ENCODE peak calls at places on chromosomes 5 and 9, in ten cellular contexts. X is endothelial cell of umbilical vein; J is omental fat pad; Q is CD4-positive, alpha-beta T cell; Z is GM12865; A is progenitor cell of endocrine pancreas; D is Calu3; C is astrocyte of the spinal cord; E is colonic mucosa; N is adrenal gland. I is an unnamed sample.

GRCh38 chr9:9469271-9469670 is 1143.5 kb downstream of the PTPRD start:
- DNase-seq in Q (no peak), Z (no peak), J (no peak), E (no peak), C (no peak), X (no peak), A (no peak), N (no peak), D (no peak), I (no peak)

GRCh38 chr5:143008809-143009521 is 238.8 kb downstream of the ARHGAP26 start:
- DNase-seq in Z (peak), E (no peak), C (peak), Q (peak), J (no peak), N (no peak), X (peak), D (peak), A (no peak), I (peak)

GRCh38 chr9:37740128-37740527 is 13.5 kb upstream of the TRMT10B start:
- DNase-seq in Z (no peak), E (no peak), Q (no peak), C (no peak), D (no peak), X (no peak), J (no peak), N (no peak), A (no peak), I (no peak)

GRCh38 chr9:27800159-27800558 is 226.9 kb upstream of the C9orf72 start:
- DNase-seq in A (no peak), Z (no peak), C (no peak), X (no peak), J (no peak), D (no peak), N (no peak), E (no peak), Q (no peak), I (no peak)

GRCh38 chr9:112507281-112507680 is 20.7 kb downstream of the KIAA1958 start:
- DNase-seq in Z (no peak), J (no peak), D (no peak), A (no peak), Q (no peak), C (no peak), E (no peak), N (no peak), X (no peak), I (no peak)

GRCh38 chr5:115349001-115349817 is 52.8 kb upstream of the CCDC112 start:
- DNase-seq in C (peak), J (no peak), E (peak), Z (peak), Q (no peak), D (peak), X (peak), N (peak), A (no peak), I (no peak)

GRCh38 chr9:84296146-84296843 is 44.3 kb downstream of the SLC28A3 start:
- DNase-seq in J (no peak), Q (no peak), D (no peak), Z (peak), N (no peak), X (no peak), A (no peak), C (peak), E (no peak), I (peak)

GRCh38 chr9:104743377-104743985 is 4.0 kb upstream of the NIPSNAP3A start:
- DNase-seq in Z (peak), D (peak), J (no peak), C (peak), A (no peak), Q (no peak), N (no peak), E (no peak), X (peak), I (no peak)

GRCh38 chr5:75848077-75848476 is 130.8 kb upstream of the POC5 start:
- DNase-seq in C (no peak), D (no peak), Z (peak), N (no peak), Q (no peak), A (no peak), E (no peak), J (no peak), X (no peak), I (no peak)

GRCh38 chr5:112528928-112529327 is 109.9 kb upstream of the EPB41L4A start:
- DNase-seq in A (no peak), X (no peak), N (no peak), Q (no peak), Z (no peak), J (no peak), D (no peak), E (no peak), C (no peak), I (no peak)

GRCh38 chr5:54725391-54726280 is 208.1 kb downstream of the SNX18 start:
- DNase-seq in Z (no peak), D (no peak), C (peak), X (no peak), N (no peak), Q (no peak), A (no peak), J (no peak), E (no peak), I (no peak)

GRCh38 chr9:121672213-121672612 is 20.8 kb downstream of the DAB2IP start:
- DNase-seq in N (no peak), J (no peak), D (no peak), A (no peak), Z (no peak), Q (no peak), X (no peak), C (no peak), E (no peak), I (no peak)

GRCh38 chr5:52693279-52693678 is 94.4 kb upstream of the ITGA1 start:
- DNase-seq in E (peak), X (peak), J (no peak), N (peak), Z (peak), D (peak), Q (peak), A (no peak), C (peak), I (no peak)

GRCh38 chr9:137298401-137298982 is 3.6 kb downstream of the NRARP start:
- DNase-seq in D (no peak), X (peak), E (peak), J (no peak), Z (no peak), C (no peak), N (no peak), A (peak), Q (no peak), I (no peak)

GRCh38 chr5:68618501-68618900 is 402.9 kb downstream of the PIK3R1 start:
- DNase-seq in A (no peak), Q (no peak), D (no peak), C (no peak), Z (no peak), X (no peak), J (no peak), E (no peak), N (no peak), I (no peak)

GRCh38 chr9:811101-811531 is 30.4 kb upstream of the DMRT1 start:
- DNase-seq in N (no peak), Z (no peak), E (no peak), J (no peak), X (no peak), Q (no peak), A (no peak), D (no peak), C (peak), I (no peak)

DNA sequence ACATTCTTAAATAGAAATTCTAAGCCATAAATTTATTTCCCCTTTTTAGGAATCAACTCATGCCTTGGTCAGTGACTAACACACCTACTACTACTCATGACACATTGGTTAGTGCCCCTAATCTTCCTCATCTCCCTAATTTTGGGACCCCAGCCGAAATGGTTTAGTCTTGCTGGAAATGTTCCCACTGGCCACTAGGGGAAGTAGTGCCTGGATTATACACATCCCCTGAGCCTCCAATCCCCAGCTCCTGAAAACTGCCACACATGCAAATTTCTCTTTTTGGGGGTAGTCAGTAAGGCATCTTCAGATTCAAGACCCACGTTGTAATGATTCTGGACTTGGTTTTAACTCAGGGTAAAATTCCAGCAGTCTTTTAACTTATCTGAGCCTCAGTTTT is 79.8 kb downstream of the HSD17B3 start:
- DNase-seq in A (no peak), X (no peak), N (no peak), C (no peak), Q (no peak), Z (no peak), D (no peak), J (no peak), E (no peak), I (no peak)
- TF ChIP-seq CTCF in A (peak), X (peak), N (peak), C (peak), Q (peak), Z (peak), D (no peak), J (no peak), E (no peak), I (peak)

GRCh38 chr5:6435356-6435755 is 13.3 kb upstream of the UBE2QL1 start:
- DNase-seq in N (no peak), Z (peak), E (no peak), A (peak), C (no peak), Q (no peak), D (peak), X (peak), J (no peak), I (no peak)
- TF ChIP-seq CTCF in N (no peak), Z (peak), E (no peak), A (peak), C (peak), Q (no peak), D (no peak), X (peak), J (no peak), I (no peak)

GRCh38 chr5:80782626-80783025 is 127.8 kb upstream of the DHFR start:
- DNase-seq in A (no peak), N (no peak), C (no peak), J (no peak), E (no peak), Q (no peak), D (no peak), Z (no peak), X (no peak), I (no peak)

GRCh38 chr5:80777347-80778287 is 122.8 kb upstream of the DHFR start:
- DNase-seq in C (no peak), N (no peak), E (no peak), Q (no peak), D (no peak), Z (no peak), A (no peak), J (no peak), X (no peak), I (no peak)

GRCh38 chr5:80780024-80780423 is 125.2 kb upstream of the DHFR start:
- DNase-seq in Q (no peak), C (no peak), Z (no peak), D (no peak), A (no peak), X (no peak), N (no peak), J (no peak), E (no peak), I (no peak)

GRCh38 chr5:80781356-80781755 is 126.6 kb upstream of the DHFR start:
- DNase-seq in A (no peak), C (peak), N (no peak), Q (no peak), Z (no peak), D (peak), J (no peak), X (no peak), E (no peak), I (no peak)

DNA sequence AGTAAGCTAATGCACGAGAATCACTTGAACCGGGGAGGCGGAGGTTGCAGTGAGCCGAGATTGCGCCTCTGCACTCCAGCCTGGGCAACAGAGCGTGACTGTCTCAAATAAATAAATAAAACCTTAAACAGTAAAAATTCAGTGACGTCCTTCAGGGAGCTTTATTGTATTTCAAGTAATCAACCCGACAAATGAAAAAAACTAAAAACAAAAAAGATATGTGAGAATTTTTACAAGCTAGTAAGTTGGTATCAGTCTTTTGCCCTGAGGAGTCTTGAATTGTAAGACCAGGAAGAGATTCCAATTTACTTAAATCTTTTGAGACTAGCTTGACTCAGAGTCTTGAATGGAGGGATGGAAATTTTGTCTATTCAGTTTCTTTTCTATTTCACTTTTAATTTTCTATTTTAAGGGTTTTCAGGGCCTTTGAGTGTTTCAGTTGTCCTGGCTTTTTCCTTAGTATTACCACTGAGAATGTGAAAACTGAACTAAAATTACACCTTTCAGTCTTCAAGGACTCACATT is 126.0 kb upstream of the DHFR start:
- DNase-seq in C (no peak), N (no peak), Q (no peak), Z (no peak), J (no peak), E (no peak), D (no peak), X (no peak), A (no peak), I (no peak)
- TF ChIP-seq CTCF in C (no peak), N (no peak), Q (no peak), Z (no peak), J (no peak), E (no peak), D (no peak), X (no peak), A (no peak), I (no peak)

GRCh38 chr9:114385412-114386181 is 2.2 kb downstream of the AKNA start:
- DNase-seq in N (peak), C (peak), E (peak), Q (peak), Z (peak), D (no peak), A (no peak), X (peak), J (no peak), I (peak)

GRCh38 chr9:114383866-114384231 is 3.9 kb downstream of the AKNA start:
- DNase-seq in D (no peak), Q (no peak), A (no peak), J (no peak), X (no peak), N (no peak), Z (no peak), C (no peak), E (no peak), I (no peak)

GRCh38 chr9:114384836-114385411 is 2.9 kb downstream of the AKNA start:
- DNase-seq in J (no peak), X (no peak), A (no peak), E (no peak), C (no peak), D (no peak), Q (no peak), N (no peak), Z (no peak), I (no peak)

GRCh38 chr9:114380988-114381387 is 6.8 kb downstream of the AKNA start:
- DNase-seq in Q (no peak), D (no peak), C (no peak), N (no peak), A (no peak), E (no peak), J (no peak), X (no peak), Z (no peak), I (no peak)

GRCh38 chr9:114382951-114383865 is 4.6 kb downstream of the AKNA start:
- DNase-seq in N (no peak), Z (peak), Q (peak), E (no peak), A (no peak), X (no peak), J (no peak), C (peak), D (no peak), I (peak)
- TF ChIP-seq CTCF in N (no peak), Z (peak), Q (no peak), E (no peak), A (peak), X (no peak), J (no peak), C (peak), D (no peak), I (no peak)

DNA sequence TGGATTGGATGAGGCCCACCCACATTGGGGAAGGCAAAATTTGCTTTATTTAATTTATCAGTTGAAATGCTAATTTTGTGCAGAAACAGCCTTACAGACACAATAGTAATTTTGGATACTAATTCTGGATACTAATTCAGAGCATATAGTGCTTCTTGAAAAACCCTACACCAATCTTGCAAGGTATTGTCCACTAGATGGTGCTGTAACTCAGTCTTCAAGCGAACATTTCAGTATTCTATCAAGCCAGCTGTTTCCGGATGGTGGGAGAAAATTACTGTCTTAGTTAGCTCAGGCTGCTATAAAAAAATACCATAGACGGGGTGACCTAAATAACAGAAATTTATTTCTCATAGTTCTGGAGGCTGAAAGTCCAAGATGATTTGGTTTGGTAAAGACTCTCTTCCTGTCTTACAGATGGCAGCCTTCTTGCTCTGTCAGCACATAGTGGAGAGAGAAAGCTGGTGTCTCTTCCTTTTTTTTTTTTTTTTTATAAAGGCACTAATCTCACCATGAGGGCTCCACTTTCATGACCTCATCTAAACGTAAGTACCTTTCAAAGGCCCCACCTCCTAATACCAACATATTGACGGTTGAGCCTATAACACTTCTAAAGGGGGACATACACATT is 1306.5 kb upstream of the CDH9 start:
- DNase-seq in E (no peak), J (no peak), A (no peak), Q (no peak), X (peak), D (peak), N (no peak), C (peak), Z (peak), I (no peak)
- TF ChIP-seq CTCF in E (no peak), J (no peak), A (peak), Q (no peak), X (peak), D (peak), N (peak), C (peak), Z (peak), I (no peak)

GRCh38 chr5:179008667-179009066 is 13.5 kb upstream of the GRM6 start:
- DNase-seq in N (no peak), E (no peak), Q (no peak), A (no peak), X (no peak), Z (no peak), J (no peak), C (no peak), D (no peak), I (no peak)
- TF ChIP-seq CTCF in N (peak), E (no peak), Q (no peak), A (no peak), X (no peak), Z (no peak), J (no peak), C (no peak), D (no peak), I (no peak)